ENCODE peak calls at places on chromosomes 16 and 17, in four cellular contexts. Q is globus pallidus; J is NCI-H524; I is stimulated activated CD4-positive, alpha-beta T cell treated with anti-CD3 and anti-CD28 coated beads, Interleukin-1b, Interleukin-23, amount 100 ng/mL, for 1 hour. L is an unnamed sample.

GRCh38 chr17:41733348-41734138 is 900 bp downstream of the HAP1 start:
- DNase-seq in J (peak; percentile 35), I (no peak), Q (no peak), L (no peak)

GRCh38 chr17:76725580-76726230 is 701 bp downstream of the JMJD6 start:
- DNase-seq in J (peak; percentile 65), I (peak; percentile 60), Q (peak; percentile 50), L (no peak)

GRCh38 chr17:59337741-59338299 is 6.4 kb downstream of the YPEL2 start:
- DNase-seq in I (no peak), J (no peak), Q (no peak), L (no peak)

GRCh38 chr17:73003487-73003886 is 89.0 kb downstream of the SLC39A11 start:
- DNase-seq in J (no peak), I (no peak), Q (no peak), L (peak; percentile 64)

GRCh38 chr16:57987441-57988177 is 12.9 kb downstream of the ZNF319 start:
- DNase-seq in I (no peak), J (no peak), Q (no peak), L (no peak)

GRCh38 chr17:57011482-57012015 is 33.6 kb downstream of the SCPEP1 start:
- DNase-seq in I (no peak), J (no peak), Q (no peak), L (peak; percentile 51)

GRCh38 chr17:20105539-20106291 is 96.6 kb downstream of the SPECC1 start:
- DNase-seq in Q (no peak), J (no peak), I (no peak), L (peak; percentile 72)

GRCh38 chr17:58677204-58677880 is 14.5 kb downstream of the TEX14 start:
- DNase-seq in I (no peak), Q (no peak), J (no peak), L (no peak)

GRCh38 chr16:24689128-24689527 is 40.3 kb upstream of the TNRC6A start:
- DNase-seq in Q (peak; percentile 43), J (no peak), I (no peak), L (peak; percentile 70)

GRCh38 chr16:66382966-66383299 is 16.4 kb downstream of the CDH5 start:
- DNase-seq in I (no peak), Q (no peak), J (no peak), L (no peak)

GRCh38 chr16:17544304-17544703 is 73.5 kb upstream of the XYLT1 start:
- DNase-seq in Q (no peak), J (no peak), I (no peak), L (no peak)

GRCh38 chr16:54236761-54237160 is 49.8 kb downstream of the IRX3 start:
- DNase-seq in I (no peak), J (no peak), Q (no peak), L (no peak)

GRCh38 chr16:2515180-2515803 is 1.5 kb downstream of the ATP6V0C start:
- DNase-seq in Q (no peak), J (no peak), I (no peak), L (peak; percentile 54)

GRCh38 chr17:57671546-57672204 is 73.4 kb downstream of the CCDC182 start:
- DNase-seq in I (peak; percentile 38), J (peak; percentile 72), Q (peak; percentile 87), L (peak; percentile 97)

GRCh38 chr17:2215616-2216364 is 87.8 kb downstream of the SMG6 start:
- DNase-seq in J (no peak), Q (peak; percentile 67), I (no peak), L (peak; percentile 78)

GRCh38 chr17:52027081-52027480 is 131.4 kb downstream of the CA10 start:
- DNase-seq in Q (no peak), J (no peak), I (no peak), L (peak; percentile 72)

GRCh38 chr17:19652595-19652994 is 4.0 kb downstream of the ALDH3A2 start:
- DNase-seq in J (no peak), I (no peak), Q (no peak), L (no peak)

GRCh38 chr16:11844499-11844898 is 6.8 kb downstream of the RSL1D1 start:
- DNase-seq in I (no peak), J (no peak), Q (no peak), L (no peak)

GRCh38 chr16:1143761-1144450 is 9.0 kb upstream of the CACNA1H start:
- DNase-seq in I (no peak), Q (no peak), J (no peak), L (no peak)

GRCh38 chr17:42720996-42721583 is 23.8 kb downstream of the EZH1 start:
- DNase-seq in Q (peak; percentile 82), J (peak; percentile 60), I (no peak), L (no peak)

GRCh38 chr16:17483266-17483864 is 12.6 kb upstream of the XYLT1 start:
- DNase-seq in I (no peak), Q (no peak), J (no peak), L (no peak)

GRCh38 chr17:83192161-83192788 is 112.9 kb downstream of the METRNL start:
- DNase-seq in Q (no peak), I (no peak), J (no peak), L (no peak)

GRCh38 chr16:585351-585750 is 4.5 kb upstream of the RAB40C start:
- DNase-seq in J (no peak), I (no peak), Q (no peak), L (peak; percentile 81)

GRCh38 chr17:75629157-75629556 is 4.1 kb upstream of the SMIM5 start:
- DNase-seq in Q (no peak), I (no peak), J (no peak), L (no peak)

GRCh38 chr16:28311413-28311812 is 19.1 kb downstream of the SBK1 start:
- DNase-seq in I (no peak), Q (no peak), J (no peak), L (no peak)

GRCh38 chr16:22207715-22208360 is 1.8 kb downstream of the EEF2K start:
- DNase-seq in J (no peak), Q (no peak), I (no peak), L (no peak)

GRCh38 chr17:82228842-82229685 is at the start of gene SLC16A3:
- DNase-seq in I (no peak), J (no peak), Q (no peak), L (peak; percentile 88)

GRCh38 chr17:70919241-70919640 is 749.9 kb downstream of the KCNJ2 start:
- DNase-seq in I (no peak), Q (no peak), J (no peak), L (no peak)

GRCh38 chr16:89944773-89945172 is 3.8 kb upstream of the DEF8 start:
- DNase-seq in I (no peak), Q (no peak), J (no peak), L (no peak)

GRCh38 chr17:57369509-57369945 is 113.2 kb downstream of the MSI2 start:
- DNase-seq in J (no peak), Q (no peak), I (no peak), L (no peak)

GRCh38 chr17:8120520-8121443 is 2.5 kb upstream of the ALOXE3 start:
- DNase-seq in Q (no peak), J (peak; percentile 34), I (peak; percentile 71), L (peak; percentile 100)